ENCODE peak calls at places on chromosomes 16 and 17, in four cellular contexts. T, R, K and S are unnamed samples.

GRCh38 chr17:16444258-16444886 is 29.0 kb downstream of the TRPV2 start:
- DNase-seq in T (no peak), R (no peak), K (no peak), S (no peak)

GRCh38 chr16:25264599-25264998 is 7.0 kb upstream of the ZKSCAN2 start:
- DNase-seq in T (no peak), R (peak; percentile 31), K (no peak), S (no peak)

GRCh38 chr17:36123431-36123830 is 19.8 kb downstream of the CCL4 start:
- DNase-seq in T (no peak), R (no peak), K (no peak), S (no peak)

GRCh38 chr16:3814755-3815154 is 65.8 kb downstream of the CREBBP start:
- DNase-seq in T (no peak), R (no peak), K (no peak), S (no peak)

GRCh38 chr17:43531955-43532354 is 14.2 kb downstream of the ETV4 start:
- DNase-seq in T (no peak), R (no peak), K (peak; percentile 53), S (no peak)

GRCh38 chr17:27315322-27315721 is 21.4 kb downstream of the WSB1 start:
- DNase-seq in T (no peak), R (no peak), K (no peak), S (peak; percentile 49)

GRCh38 chr16:49622421-49623402 is 233.2 kb downstream of the ZNF423 start:
- DNase-seq in T (no peak), R (no peak), K (no peak), S (no peak)

GRCh38 chr17:79812969-79813825 is 16.3 kb upstream of the CBX8 start:
- DNase-seq in T (no peak), R (peak; percentile 86), K (no peak), S (peak; percentile 63)

GRCh38 chr16:23128056-23128455 is 21.2 kb downstream of the USP31 start:
- DNase-seq in T (no peak), R (no peak), K (no peak), S (no peak)
- TF ChIP-seq FOXK2 in T (no peak), R (no peak), K (no peak), S (no peak)

GRCh38 chr16:48426244-48427135 is 41.3 kb upstream of the SIAH1 start:
- DNase-seq in T (no peak), R (no peak), K (no peak), S (no peak)
- TF ChIP-seq FOXK2 in T (no peak), R (no peak), K (no peak), S (no peak)

DNA sequence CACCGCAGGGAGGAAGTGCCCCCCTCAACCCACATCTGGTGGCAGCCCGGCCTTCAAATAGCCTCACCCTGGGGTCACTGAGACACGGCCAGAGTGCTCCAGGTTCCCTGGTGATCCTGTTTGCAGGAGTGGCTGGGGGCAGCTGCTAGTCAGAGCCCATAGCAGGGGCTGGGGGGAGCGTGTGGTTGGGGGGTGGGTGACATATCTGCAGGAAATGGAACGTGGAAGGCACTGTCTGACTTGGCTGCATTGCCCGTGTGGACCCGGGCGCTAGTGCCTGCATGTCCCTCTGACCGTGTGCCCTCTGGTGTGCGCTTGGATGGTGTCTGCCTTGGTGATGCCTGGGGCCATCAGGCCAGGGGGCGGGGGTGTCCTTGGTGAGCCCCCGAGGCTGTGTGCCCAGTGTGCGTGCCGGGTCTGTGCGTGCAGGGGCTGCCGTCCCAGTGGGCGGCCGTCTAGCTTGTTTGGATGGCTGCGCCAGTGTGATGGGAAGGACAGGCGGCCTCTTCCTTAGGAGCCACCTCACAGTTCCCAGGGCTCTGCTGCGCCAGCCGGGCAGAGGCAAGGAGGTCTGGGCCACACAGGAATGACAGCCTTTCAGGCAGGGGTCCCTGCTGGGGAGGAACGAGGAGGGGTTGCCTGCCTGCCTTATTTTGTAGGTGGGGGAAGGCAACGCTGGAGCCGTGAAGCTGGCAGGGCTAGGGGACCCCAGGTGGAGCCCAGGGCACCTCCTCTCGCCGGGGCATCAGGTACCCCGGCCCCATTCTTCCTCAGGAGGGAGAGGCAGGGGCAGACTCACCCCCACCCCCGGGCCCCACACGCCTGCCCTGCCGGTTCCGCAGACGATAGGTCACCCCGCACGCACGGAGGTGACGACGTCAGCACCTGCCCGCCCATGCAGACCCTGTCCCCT is 642 bp downstream of the NDRG4 start:
- DNase-seq in T (no peak), R (no peak), K (no peak), S (no peak)
- TF ChIP-seq FOXK2 in T (no peak), R (no peak), K (no peak), S (no peak)

DNA sequence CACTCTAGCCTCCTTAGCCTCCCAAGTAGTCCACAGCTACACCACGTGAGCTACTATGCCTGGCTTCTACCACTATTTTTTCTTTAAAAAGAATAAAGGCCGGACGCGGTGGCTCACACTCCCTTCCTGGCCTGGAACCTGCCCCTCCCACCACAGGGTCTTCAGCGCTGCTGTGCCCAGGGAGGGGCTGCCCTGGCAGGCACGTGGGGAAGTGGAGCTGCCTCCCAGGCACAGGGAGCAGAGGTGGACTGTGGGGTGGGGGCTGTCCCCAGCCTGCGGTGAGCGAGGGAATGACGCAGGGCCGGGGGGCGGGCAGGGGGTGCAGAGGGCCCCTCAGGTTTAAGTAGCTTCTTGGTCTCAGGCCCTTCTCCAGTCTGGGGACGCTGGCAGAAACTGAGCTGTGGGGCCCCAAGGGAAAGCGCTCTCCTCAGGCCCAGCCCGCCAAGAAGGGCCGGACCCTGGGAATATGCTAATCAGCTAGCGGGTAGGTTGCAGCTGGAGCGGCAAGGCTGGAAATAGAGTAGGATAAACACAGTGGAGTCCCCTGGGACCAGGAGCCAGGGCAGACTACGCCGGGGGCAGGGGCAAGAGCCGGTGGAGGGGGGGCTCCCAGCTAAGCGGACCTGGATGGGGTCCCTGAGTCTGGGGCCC is 46.8 kb downstream of the TIMM22 start:
- DNase-seq in T (no peak), R (no peak), K (no peak), S (peak; percentile 66)
- TF ChIP-seq FOXK2 in T (no peak), R (no peak), K (no peak), S (no peak)

GRCh38 chr16:69132424-69133252 is at the start of the genes CHTF8 and UTP4:
- DNase-seq in T (no peak), R (peak; percentile 85), K (peak; percentile 79), S (peak; percentile 87)

GRCh38 chr16:69130461-69130860 is 1.9 kb downstream of the CHTF8 start:
- DNase-seq in T (no peak), R (no peak), K (no peak), S (no peak)

GRCh38 chr16:69131749-69132423 is 502 bp downstream of the CHTF8 start:
- DNase-seq in T (peak; percentile 24), R (peak; percentile 95), K (peak; percentile 79), S (peak; percentile 89)

GRCh38 chr16:69133555-69133954 is 1.1 kb downstream of the UTP4 start:
- DNase-seq in T (no peak), R (no peak), K (no peak), S (no peak)

DNA sequence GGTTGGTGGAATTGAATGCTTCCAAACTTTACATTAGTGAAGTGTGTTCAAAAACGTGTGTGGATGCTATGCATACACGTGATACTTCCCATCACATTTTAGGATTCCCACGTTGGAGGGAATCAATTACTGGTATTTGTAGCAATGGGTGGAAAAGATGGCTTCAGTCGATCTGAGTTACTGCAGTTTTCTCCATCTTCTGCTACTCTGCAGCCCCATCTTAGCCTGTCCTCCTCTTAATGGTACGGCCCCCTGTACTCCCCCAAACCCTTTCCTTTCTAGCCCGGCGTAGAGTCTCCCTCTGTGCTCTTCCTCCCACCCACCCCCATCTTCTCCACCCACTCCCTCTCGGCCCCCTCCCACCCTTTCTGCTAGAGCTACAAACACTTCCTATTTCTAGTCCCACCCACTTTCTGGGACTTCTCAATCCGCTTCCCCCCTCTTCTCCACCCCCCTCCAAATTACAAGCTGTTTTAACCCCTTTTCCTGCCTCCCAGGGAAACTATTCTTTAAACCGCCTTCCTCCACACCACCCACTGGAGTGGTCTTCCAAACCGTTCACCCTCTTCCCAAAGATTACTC is 1.1 kb downstream of the CHTF8 start:
- DNase-seq in T (no peak), R (peak; percentile 78), K (no peak), S (peak; percentile 35)
- TF ChIP-seq FOXK2 in T (no peak), R (no peak), K (no peak), S (no peak)